ENCODE peak calls at places on chromosomes 4 and X, in nine cellular contexts. L is breast epithelium; B is mesendoderm; T is GM03348; F is anterior cingulate cortex; I is NCI-H774; V is activated gamma-delta T cell treated with anti-CD3 and anti-CD28 coated beads, Interleukin-2, amount 50 U/mL, for 16 hours; S is RCC 7860; E is cardiac fibroblast. Q is an unnamed sample.
A peak's percentile ranks its signal among the peaks of the same experiment; 100 is the strongest.

GRCh38 chr4:62898115-62898514 is 1511.1 kb downstream of the TECRL start:
- DNase-seq in L (no peak), B (no peak), T (no peak), F (no peak), I (no peak), V (no peak), S (no peak), E (no peak), Q (no peak)

GRCh38 chr4:73103799-73104503 is 34.4 kb upstream of the COX18 start:
- DNase-seq in L (no peak), B (peak; percentile 46), T (no peak), F (no peak), I (no peak), V (no peak), S (no peak), E (no peak), Q (no peak)

GRCh38 chr4:10082459-10083272 is 33.9 kb downstream of the WDR1 start:
- DNase-seq in L (no peak), B (no peak), T (no peak), F (no peak), I (no peak), V (no peak), S (no peak), E (no peak), Q (no peak)

GRCh38 chr4:184251680-184252000 is 34.0 kb upstream of the ENPP6 start:
- DNase-seq in L (no peak), B (no peak), T (no peak), F (no peak), I (no peak), V (no peak), S (no peak), E (no peak), Q (no peak)

GRCh38 chr4:176274441-176274840 is 5.4 kb upstream of the ASB5 start:
- DNase-seq in L (no peak), B (no peak), T (peak; percentile 56), F (no peak), I (no peak), V (no peak), S (peak; percentile 37), E (no peak), Q (no peak)

GRCh38 chr4:169268951-169269781 is 1.6 kb downstream of the SH3RF1 start:
- DNase-seq in L (no peak), B (no peak), T (peak; percentile 65), F (no peak), I (no peak), V (no peak), S (peak; percentile 77), E (peak; percentile 87), Q (no peak)

GRCh38 chrX:77451041-77451440 is 3.9 kb downstream of the FGF16 start:
- DNase-seq in L (no peak), B (peak; percentile 2), T (peak; percentile 37), F (no peak), I (no peak), V (no peak), S (peak; percentile 58), E (peak; percentile 32), Q (no peak)

GRCh38 chr4:73869130-73870055 is at the start of gene CXCL1:
- DNase-seq in L (no peak), B (peak; percentile 44), T (peak; percentile 54), F (no peak), I (peak; percentile 13), V (no peak), S (peak; percentile 11), E (peak; percentile 67), Q (no peak)

GRCh38 chr4:24104173-24104572 is 214.3 kb upstream of the PPARGC1A start:
- DNase-seq in L (no peak), B (peak; percentile 8), T (no peak), F (no peak), I (no peak), V (no peak), S (no peak), E (peak; percentile 75), Q (peak; percentile 19)

GRCh38 chr4:41468122-41468521 is 69.8 kb upstream of the LIMCH1 start:
- DNase-seq in L (no peak), B (no peak), T (no peak), F (no peak), I (no peak), V (no peak), S (no peak), E (no peak), Q (no peak)

GRCh38 chr4:813900-814299 is 12.0 kb downstream of the CPLX1 start:
- DNase-seq in L (no peak), B (no peak), T (no peak), F (no peak), I (no peak), V (no peak), S (no peak), E (no peak), Q (no peak)

GRCh38 chr4:41844327-41844726 is 90.9 kb upstream of the TMEM33 start:
- DNase-seq in L (no peak), B (peak; percentile 16), T (no peak), F (no peak), I (no peak), V (no peak), S (no peak), E (no peak), Q (no peak)

GRCh38 chr4:108018038-108018883 is 28.6 kb downstream of the HADH start:
- DNase-seq in L (peak; percentile 67), B (peak; percentile 81), T (peak; percentile 83), F (peak; percentile 78), I (peak; percentile 15), V (peak; percentile 76), S (peak; percentile 34), E (peak; percentile 87), Q (peak; percentile 0)

GRCh38 chr4:157290622-157291021 is 70.1 kb downstream of the GRIA2 start:
- DNase-seq in L (no peak), B (no peak), T (no peak), F (no peak), I (no peak), V (no peak), S (no peak), E (no peak), Q (no peak)

Q was measured in SHP77.